ENCODE peak calls at places on chromosomes 12 and 14, in five cellular contexts. V is HepG2, T is A549, S is K562, W is GM12878. B is an unnamed sample. For H3K4me1, the result is how much of the 10 kb centered on the place peaks cover.

GRCh38 chr14:105180598-105181528 is at the start of gene NUDT14:
- DNase-seq in V (no peak), T (peak), S (peak), W (no peak), B (peak)

GRCh38 chr14:63656194-63656593 is 14.5 kb upstream of the WDR89 start:
- DNase-seq in V (no peak), T (no peak), S (no peak), W (no peak), B (no peak)

GRCh38 chr14:100165376-100165775 is 5.9 kb upstream of the DEGS2 start:
- DNase-seq in V (no peak), T (no peak), S (no peak), W (no peak), B (peak)

GRCh38 chr14:99737451-99737951 is 53.4 kb downstream of the CYP46A1 start:
- DNase-seq in V (no peak), T (peak), S (no peak), W (no peak), B (no peak)

GRCh38 chr14:103607039-103607668 is 21.9 kb upstream of the KLC1 start:
- DNase-seq in V (no peak), T (peak), S (peak), W (peak), B (peak)

GRCh38 chr14:61033851-61034250 is 52.8 kb downstream of the SLC38A6 start:
- DNase-seq in V (no peak), T (no peak), S (no peak), W (no peak), B (no peak)

GRCh38 chr12:64756371-64756770 is 2.8 kb downstream of the GNS start:
- DNase-seq in V (no peak), T (no peak), S (no peak), W (no peak), B (no peak)

GRCh38 chr12:52053570-52054209 is 2.4 kb downstream of the NR4A1 start:
- DNase-seq in V (no peak), T (peak), S (no peak), W (no peak), B (no peak)

GRCh38 chr14:76501156-76501555 is 125.2 kb downstream of the ESRRB start:
- DNase-seq in V (no peak), T (no peak), S (no peak), W (no peak), B (no peak)

DNA sequence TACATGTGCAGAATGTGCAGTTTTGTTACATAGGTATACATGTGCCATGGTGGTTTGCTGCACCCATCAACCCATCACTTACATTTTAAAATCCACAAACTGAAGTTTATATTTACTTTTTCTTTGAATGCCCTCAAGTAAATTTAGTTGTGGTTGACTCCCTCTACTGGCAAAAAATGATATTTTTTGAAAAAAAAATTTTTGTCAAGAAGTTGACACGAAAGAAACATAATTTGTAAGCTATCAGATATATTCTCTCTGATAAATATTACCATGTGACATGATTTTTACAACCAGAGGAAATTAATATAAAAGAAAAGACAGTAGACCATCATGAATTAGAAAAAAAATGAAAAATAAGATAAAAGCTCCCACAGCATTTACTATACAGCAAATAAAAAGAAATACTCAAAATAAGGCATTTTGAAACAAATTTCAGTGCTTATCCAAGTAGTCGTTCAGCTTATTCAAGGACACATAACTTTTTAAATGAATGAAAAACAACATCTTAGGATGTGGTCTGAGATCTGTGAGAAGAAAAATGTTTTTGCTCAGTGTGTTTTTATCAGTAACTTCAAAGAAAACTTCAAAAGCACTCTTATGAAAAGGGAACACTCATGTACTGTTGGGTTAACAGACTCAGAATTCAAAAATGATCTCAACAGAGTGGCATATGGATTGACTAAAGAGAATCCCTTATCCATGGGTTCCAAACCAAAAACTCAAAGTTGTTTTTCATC is 30.0 kb upstream of the GRIP1 start:
- DNase-seq in V (no peak), T (no peak), S (no peak), W (no peak), B (peak)
- TF ChIP-seq JUNB in V (no peak), T (no peak), S (no peak), W (no peak), B (no peak)

GRCh38 chr12:108803428-108804105 is 53.8 kb downstream of the SSH1 start:
- DNase-seq in V (peak), T (peak), S (peak), W (peak), B (peak)
- H3K4me1 ChIP-seq in V (under half), T (under half), S (under half), W (under half), B (under half)

DNA sequence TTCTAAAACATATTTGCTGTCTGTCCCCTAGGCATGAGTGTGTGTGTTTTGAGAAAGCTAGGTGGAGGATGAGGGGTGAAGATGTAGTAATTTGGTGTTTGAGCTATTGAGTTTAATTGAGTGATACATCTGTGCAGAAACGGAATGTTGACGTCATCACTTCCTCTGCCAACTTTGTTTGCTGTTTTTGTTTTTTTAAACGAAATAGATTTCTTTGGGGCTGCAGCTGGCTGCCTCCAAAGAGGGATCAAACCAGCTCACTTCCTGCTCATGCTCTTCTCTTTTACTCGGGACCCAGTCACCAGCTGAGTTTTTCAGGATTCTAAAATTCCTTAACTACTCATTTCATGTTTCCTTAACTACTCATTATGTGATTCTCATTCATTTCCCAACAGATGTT is 19.5 kb upstream of the CRACR2A start:
- DNase-seq in V (no peak), T (no peak), S (no peak), W (no peak), B (no peak)
- TF ChIP-seq JUNB in V (no peak), T (no peak), S (no peak), W (no peak), B (no peak)

GRCh38 chr12:125247477-125247876 is 182.2 kb downstream of the AACS start:
- DNase-seq in V (no peak), T (peak), S (peak), W (no peak), B (no peak)
- H3K4me1 ChIP-seq in V (under half), T (under half), S (under half), W (under half), B (under half)

B was measured in GM23338.